ENCODE peak calls at places on chromosomes 5 and 9, in six cellular contexts. Q is ovary, G is heart left ventricle, P is tibial artery, A is keratinocyte, D is OCI-LY7. J is an unnamed sample.

GRCh38 chr5:149749481-149750365 is 19.6 kb downstream of the PPARGC1B start:
- DNase-seq in P (no peak), Q (no peak), D (no peak), G (peak; percentile 4), A (no peak), J (no peak)

GRCh38 chr5:124952079-124952478 is 205.6 kb upstream of the ZNF608 start:
- DNase-seq in D (peak; percentile 61), A (no peak), P (no peak), G (no peak), Q (no peak), J (no peak)

GRCh38 chr9:74092491-74092834 is 404.7 kb upstream of the RORB start:
- DNase-seq in Q (no peak), A (no peak), G (no peak), D (no peak), P (no peak), J (no peak)

GRCh38 chr5:138068742-138069375 is 15.0 kb upstream of the WNT8A start:
- DNase-seq in P (peak; percentile 80), A (peak; percentile 21), D (peak; percentile 66), G (peak; percentile 68), Q (peak; percentile 77), J (peak; percentile 58)

GRCh38 chr5:56233230-56233629 is at the start of gene ANKRD55:
- DNase-seq in D (no peak), A (no peak), Q (no peak), G (no peak), P (no peak), J (no peak)

GRCh38 chr9:128587453-128587852 is 35.1 kb downstream of the SPTAN1 start:
- DNase-seq in A (no peak), D (no peak), P (no peak), G (no peak), Q (no peak), J (peak; percentile 53)

GRCh38 chr9:121495976-121496375 is 3.7 kb downstream of the GGTA1 start:
- DNase-seq in G (no peak), A (no peak), P (no peak), Q (no peak), D (no peak), J (no peak)

GRCh38 chr5:176836811-176837706 is 26.7 kb downstream of the UNC5A start:
- DNase-seq in P (no peak), A (no peak), G (no peak), D (no peak), Q (no peak), J (no peak)

GRCh38 chr5:7802855-7803254 is 48.1 kb downstream of the CFAP90 start:
- DNase-seq in P (no peak), A (no peak), G (no peak), D (no peak), Q (no peak), J (no peak)

GRCh38 chr5:95035891-95036675 is 248.8 kb downstream of the MCTP1 start:
- DNase-seq in A (no peak), G (no peak), Q (no peak), D (no peak), P (no peak), J (no peak)

GRCh38 chr5:38367410-38367809 is 109.1 kb downstream of the EGFLAM start:
- DNase-seq in G (no peak), P (no peak), A (no peak), D (no peak), Q (no peak), J (no peak)

GRCh38 chr5:38607930-38608545 is 51.6 kb upstream of the LIFR start:
- DNase-seq in D (no peak), A (no peak), G (no peak), Q (no peak), P (no peak), J (no peak)

GRCh38 chr5:92518318-92518913 is 1062.6 kb downstream of the NR2F1-AS1 start:
- DNase-seq in G (no peak), Q (no peak), D (peak; percentile 1), P (no peak), A (no peak), J (no peak)

GRCh38 chr9:125746017-125746773 is 978 bp upstream of the PBX3 start:
- DNase-seq in A (peak; percentile 76), Q (peak; percentile 94), D (peak; percentile 98), P (peak; percentile 96), G (peak; percentile 97), J (peak; percentile 89)

GRCh38 chr9:122051401-122052346 is 41.4 kb downstream of the TTLL11 start:
- DNase-seq in P (no peak), G (no peak), D (no peak), A (no peak), Q (no peak), J (no peak)

DNA sequence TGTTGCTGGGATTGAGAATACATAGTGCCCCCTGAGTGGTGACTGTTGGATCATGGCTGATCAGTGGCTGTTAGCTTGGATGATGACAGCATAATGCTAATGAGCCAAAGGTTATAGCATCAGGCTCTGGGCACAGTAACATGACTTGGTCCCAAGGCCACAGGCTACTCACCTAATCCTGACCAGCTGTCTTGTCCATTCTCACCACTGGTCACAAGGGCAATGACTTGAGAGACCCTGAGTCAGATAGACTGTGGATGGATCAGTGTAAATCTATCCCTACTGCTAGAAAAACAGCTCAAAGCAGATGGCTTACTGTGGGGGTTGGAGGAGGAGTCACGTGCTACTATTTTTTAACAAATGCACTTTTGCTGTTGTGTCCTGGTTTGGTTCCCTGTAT is 74.7 kb downstream of the AOPEP start:
- DNase-seq in A (no peak), D (no peak), G (no peak), Q (no peak), P (no peak), J (no peak)
- H3K4me1 ChIP-seq in A (peaks cover 70% of the 10 kb centered on the region), D (peaks cover 12% of the 10 kb centered on the region), G (peaks cover 34% of the 10 kb centered on the region), Q (peaks cover 10% of the 10 kb centered on the region), P (peaks cover 31% of the 10 kb centered on the region), J (no peaks in the 10 kb centered on the region)

GRCh38 chr9:131731237-131731995 is 8.5 kb downstream of the RAPGEF1 start:
- DNase-seq in D (peak; percentile 48), P (no peak), A (no peak), Q (no peak), G (no peak), J (peak; percentile 67)
- H3K27ac ChIP-seq in D (peak overlapping the region; percentile 100), P (peak overlapping the region; percentile 45), A (peak overlapping the region; percentile 91), Q (no peak overlapping the region), G (no peak overlapping the region), J (peak overlapping the region; percentile 84)

GRCh38 chr9:69577123-69577522 is 95.0 kb downstream of the APBA1 start:
- DNase-seq in P (no peak), Q (no peak), G (no peak), D (no peak), A (no peak), J (no peak)

GRCh38 chr9:69579749-69580581 is 92.2 kb downstream of the APBA1 start:
- DNase-seq in Q (no peak), P (no peak), A (no peak), G (no peak), D (no peak), J (no peak)

GRCh38 chr9:69580582-69580945 is 91.6 kb downstream of the APBA1 start:
- DNase-seq in P (no peak), Q (no peak), G (no peak), A (no peak), D (no peak), J (no peak)

GRCh38 chr9:69579032-69579748 is 93.0 kb downstream of the APBA1 start:
- DNase-seq in D (no peak), G (no peak), Q (no peak), P (no peak), A (no peak), J (no peak)

DNA sequence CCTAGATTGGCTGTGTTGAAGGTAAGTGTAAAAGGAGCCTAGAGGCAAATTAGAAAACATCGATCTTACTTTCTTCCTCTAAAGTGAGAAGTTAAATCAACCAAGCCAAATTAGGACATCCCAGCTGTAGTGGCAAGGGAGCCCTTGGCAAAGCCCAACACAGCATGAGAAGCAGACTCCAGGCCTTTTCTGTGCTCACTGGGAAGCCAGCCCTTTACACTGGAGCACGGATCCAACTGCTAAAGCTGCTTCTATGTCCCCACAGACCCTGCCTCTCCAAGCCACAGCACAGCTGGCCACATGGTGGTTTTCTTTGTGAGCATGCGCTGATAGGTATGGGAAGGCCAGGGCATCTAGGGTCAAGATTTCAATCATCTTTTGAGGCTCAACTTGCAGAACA is 94.1 kb downstream of the APBA1 start:
- DNase-seq in Q (no peak), A (no peak), P (no peak), D (no peak), G (peak; percentile 58), J (no peak)
- H3K4me1 ChIP-seq in Q (peaks cover 9% of the 10 kb centered on the region), A (peaks cover 14% of the 10 kb centered on the region), P (no peaks in the 10 kb centered on the region), D (no peaks in the 10 kb centered on the region), G (peaks cover 10% of the 10 kb centered on the region), J (no peaks in the 10 kb centered on the region)

GRCh38 chr5:72141440-72142271 is 34.4 kb downstream of the MAP1B start:
- DNase-seq in G (peak; percentile 62), A (no peak), Q (peak; percentile 60), D (no peak), P (peak; percentile 80), J (no peak)
- H3K27ac ChIP-seq in G (peak overlapping the region; percentile 41), A (no peak overlapping the region), Q (peak overlapping the region; percentile 48), D (no peak overlapping the region), P (peak overlapping the region; percentile 82), J (no peak overlapping the region)

DNA sequence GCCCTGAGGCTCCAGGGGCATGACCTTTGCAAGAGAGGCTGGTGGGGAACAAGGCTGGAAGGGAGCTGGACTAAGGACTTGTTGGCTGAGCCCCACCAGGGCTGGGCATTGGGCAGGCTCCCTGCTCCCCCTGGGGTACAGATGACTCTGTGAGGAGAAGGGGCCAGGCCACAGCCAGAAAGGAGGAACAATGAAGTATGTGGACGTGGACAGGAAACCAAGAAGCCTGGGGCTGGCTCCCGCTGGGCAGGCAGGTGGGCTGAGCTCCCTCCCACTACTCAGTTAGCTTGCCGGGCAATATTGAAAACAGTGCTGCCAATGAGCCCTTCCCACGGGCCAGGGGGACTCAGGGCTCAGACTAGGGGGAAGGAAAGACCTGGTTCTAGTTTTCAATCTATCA is 66.1 kb upstream of the SPTLC1 start:
- DNase-seq in Q (no peak), D (no peak), A (no peak), G (no peak), P (no peak), J (no peak)
- H3K4me1 ChIP-seq in Q (no peaks in the 10 kb centered on the region), D (no peaks in the 10 kb centered on the region), A (no peaks in the 10 kb centered on the region), G (no peaks in the 10 kb centered on the region), P (no peaks in the 10 kb centered on the region), J (no peaks in the 10 kb centered on the region)

DNA sequence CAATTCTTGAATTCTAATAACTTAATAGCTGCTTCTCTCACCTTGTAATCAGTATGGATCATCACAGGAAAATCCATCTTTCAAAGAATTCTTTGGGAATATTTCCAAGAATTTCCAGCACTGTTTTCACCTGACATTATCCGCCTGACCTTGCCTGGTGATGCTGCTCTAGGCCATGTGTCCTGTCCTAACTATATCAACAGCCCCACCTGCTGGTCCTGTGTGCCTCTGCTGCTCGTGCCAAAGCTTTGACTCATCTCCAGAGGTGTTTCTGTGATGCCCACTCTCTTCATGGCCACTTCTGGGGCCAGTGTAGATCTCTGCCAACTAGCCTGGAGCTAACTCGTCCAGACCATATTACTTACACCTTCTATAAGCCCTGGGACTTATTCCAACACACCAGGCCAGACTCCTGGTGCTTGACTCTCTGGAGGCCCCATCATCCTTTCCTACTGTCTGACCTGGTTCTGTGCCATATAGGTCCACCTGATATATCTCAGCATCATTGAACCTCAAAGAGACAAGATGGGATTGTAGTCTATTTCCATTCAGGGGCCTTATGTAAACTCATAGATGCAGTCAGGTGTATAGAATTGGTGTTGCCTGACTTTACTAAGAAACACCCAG is 67.5 kb upstream of the CKMT2 start:
- DNase-seq in P (no peak), G (peak; percentile 65), A (peak; percentile 41), Q (peak; percentile 78), D (peak; percentile 57), J (peak; percentile 40)
- H3K27ac ChIP-seq in P (no peak overlapping the region), G (no peak overlapping the region), A (no peak overlapping the region), Q (no peak overlapping the region), D (no peak overlapping the region), J (no peak overlapping the region)

J was measured in CD4-positive, alpha-beta memory T cell.